ENCODE peak calls at places on chromosomes 12 and 14, in six cellular contexts. C is fibroblast of mammary gland; U is AG09319; D is stomach; K is epithelial cell of esophagus; W is CD8-positive, alpha-beta T cell. S is an unnamed sample.

GRCh38 chr14:58830121-58830520 is 192.4 kb downstream of the DACT1 start:
- DNase-seq in C (no peak), U (no peak), D (no peak), K (no peak), W (no peak), S (no peak)

GRCh38 chr14:101418601-101419000 is 142.7 kb upstream of the DIO3 start:
- DNase-seq in C (no peak), U (no peak), D (no peak), K (no peak), W (no peak), S (no peak)

GRCh38 chr14:46717211-46717610 is 65.6 kb upstream of the RPL10L start:
- DNase-seq in C (no peak), U (no peak), D (no peak), K (no peak), W (no peak), S (no peak)

GRCh38 chr12:66074561-66074960 is 56.0 kb downstream of the LLPH start:
- DNase-seq in C (peak; percentile 37), U (peak; percentile 22), D (no peak), K (no peak), W (no peak), S (no peak)

GRCh38 chr12:42981379-42981778 is 391.8 kb upstream of the PRICKLE1 start:
- DNase-seq in C (peak; percentile 69), U (no peak), D (no peak), K (peak; percentile 53), W (no peak), S (no peak)

GRCh38 chr12:30098677-30099076 is 314.9 kb upstream of the TMTC1 start:
- DNase-seq in C (no peak), U (no peak), D (no peak), K (no peak), W (no peak), S (no peak)

GRCh38 chr12:17992002-17992656 is 97.9 kb downstream of the RERGL start:
- DNase-seq in C (peak; percentile 59), U (no peak), D (no peak), K (peak; percentile 53), W (no peak), S (peak; percentile 26)

GRCh38 chr14:32728526-32728925 is 210.2 kb upstream of the NPAS3 start:
- DNase-seq in C (no peak), U (no peak), D (no peak), K (no peak), W (no peak), S (no peak)

GRCh38 chr12:2119266-2119665 is 66.5 kb downstream of the CACNA1C start:
- DNase-seq in C (no peak), U (no peak), D (no peak), K (no peak), W (no peak), S (no peak)

GRCh38 chr14:90728951-90729350 is 87.3 kb downstream of the TTC7B start:
- DNase-seq in C (no peak), U (no peak), D (no peak), K (no peak), W (no peak), S (no peak)

GRCh38 chr14:75259510-75259855 is 19.1 kb upstream of the FOS start:
- DNase-seq in C (peak; percentile 76), U (peak; percentile 49), D (no peak), K (no peak), W (no peak), S (no peak)

GRCh38 chr14:31405599-31406251 is 14.6 kb downstream of the HEATR5A start:
- DNase-seq in C (no peak), U (no peak), D (no peak), K (no peak), W (no peak), S (no peak)

GRCh38 chr14:94143239-94143638 is 13.8 kb upstream of the IFI27L2 start:
- DNase-seq in C (no peak), U (no peak), D (no peak), K (no peak), W (no peak), S (no peak)

GRCh38 chr14:71521238-71521637 is 411.0 kb upstream of the RGS6 start:
- DNase-seq in C (no peak), U (no peak), D (no peak), K (no peak), W (no peak), S (no peak)

GRCh38 chr14:61609143-61609851 is 86.0 kb upstream of the HIF1A start:
- DNase-seq in C (peak; percentile 75), U (no peak), D (no peak), K (no peak), W (no peak), S (no peak)

GRCh38 chr12:52971701-52972329 is 22.9 kb downstream of the KRT18 start:
- DNase-seq in C (peak; percentile 45), U (no peak), D (no peak), K (peak; percentile 94), W (no peak), S (no peak)

GRCh38 chr14:99699861-99700260 is 15.8 kb downstream of the CYP46A1 start:
- DNase-seq in C (no peak), U (no peak), D (no peak), K (no peak), W (no peak), S (no peak)

GRCh38 chr12:100795193-100796179 is 910 bp downstream of the ANO4 start:
- DNase-seq in C (no peak), U (no peak), D (no peak), K (no peak), W (no peak), S (no peak)

GRCh38 chr14:71371711-71372396 is 464.6 kb downstream of the PCNX1 start:
- DNase-seq in C (peak; percentile 80), U (no peak), D (no peak), K (peak; percentile 92), W (no peak), S (peak; percentile 48)

GRCh38 chr14:63147018-63147417 is 57.2 kb upstream of the RHOJ start:
- DNase-seq in C (no peak), U (no peak), D (no peak), K (no peak), W (no peak), S (no peak)

GRCh38 chr12:20489645-20490044 is 121.3 kb downstream of the PDE3A start:
- DNase-seq in C (peak; percentile 67), U (no peak), D (no peak), K (no peak), W (no peak), S (no peak)

GRCh38 chr12:6962285-6963015 is 8.0 kb downstream of the PHB2 start:
- DNase-seq in C (no peak), U (no peak), D (peak; percentile 86), K (no peak), W (no peak), S (no peak)

GRCh38 chr12:115872919-115873357 is 404.6 kb downstream of the MED13L start:
- DNase-seq in C (no peak), U (no peak), D (peak; percentile 70), K (peak; percentile 97), W (no peak), S (no peak)

GRCh38 chr12:5678186-5678585 is 246.3 kb downstream of the NTF3 start:
- DNase-seq in C (no peak), U (no peak), D (no peak), K (no peak), W (no peak), S (no peak)

GRCh38 chr12:95218852-95219171 is 1.2 kb downstream of the VEZT start:
- DNase-seq in C (peak; percentile 16), U (no peak), D (no peak), K (peak; percentile 63), W (no peak), S (peak; percentile 36)

DNA sequence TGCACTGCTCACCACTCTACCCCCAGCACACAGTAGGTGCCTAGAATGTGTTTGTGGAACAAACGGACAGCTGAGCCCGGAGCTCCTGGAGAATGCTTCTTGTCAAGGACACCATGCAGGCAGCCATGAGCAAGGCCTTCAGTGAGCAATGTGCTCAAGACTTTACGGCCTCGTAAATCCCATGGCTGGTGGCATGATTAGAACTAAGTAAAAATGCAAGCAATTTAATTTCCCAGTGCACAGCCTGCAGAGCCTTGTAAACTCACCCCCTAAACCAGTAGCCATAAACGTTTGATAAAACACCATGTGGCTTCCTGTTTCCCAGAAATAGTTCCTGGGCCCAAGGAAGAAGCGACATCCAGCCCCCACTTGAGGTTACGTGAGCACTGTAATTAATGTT is 36.5 kb upstream of the FICD start:
- DNase-seq in C (no peak), U (no peak), D (no peak), K (no peak), W (no peak), S (no peak)
- TF ChIP-seq CTCF in C (no peak), U (no peak), D (no peak), K (no peak), W (no peak), S (no peak)

DNA sequence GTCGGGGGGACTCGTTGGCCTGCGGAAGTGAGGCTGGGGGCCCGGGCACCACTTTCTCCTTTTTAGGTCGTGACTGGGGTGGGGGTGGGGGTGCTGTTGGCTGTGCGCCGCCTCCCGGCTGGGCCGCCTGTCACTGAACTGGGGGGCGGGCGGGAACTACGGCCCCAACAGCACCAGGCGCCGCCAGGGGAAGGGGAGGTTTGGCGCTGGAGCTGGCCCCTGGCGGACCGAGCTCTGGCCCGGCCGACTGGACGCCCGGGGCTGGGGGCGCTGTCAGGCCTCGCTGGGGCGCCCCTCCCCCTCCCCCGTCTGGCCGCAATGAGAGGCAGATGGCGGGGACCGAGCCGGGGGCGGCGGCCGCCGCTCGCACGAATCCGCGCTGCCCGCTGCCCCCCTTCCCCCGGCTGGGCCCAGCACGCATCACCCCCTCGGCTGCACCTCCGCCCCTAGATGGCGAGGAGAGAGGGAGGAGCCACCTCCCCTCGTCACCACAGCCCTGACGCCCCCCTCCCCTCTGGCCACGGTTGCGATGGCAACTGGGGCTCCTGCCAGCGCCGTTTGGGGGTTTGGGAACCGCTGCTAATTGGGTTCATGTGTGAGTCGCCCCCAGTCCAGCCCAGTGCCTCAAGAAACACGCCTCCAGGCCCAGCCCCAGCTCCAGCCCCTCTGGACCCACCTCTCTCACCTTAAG is 723 bp downstream of the NFATC4 start:
- DNase-seq in C (peak; percentile 80), U (peak; percentile 95), D (no peak), K (no peak), W (no peak), S (peak; percentile 81)
- TF ChIP-seq CTCF in C (no peak), U (no peak), D (no peak), K (no peak), W (no peak), S (no peak)

GRCh38 chr14:50020799-50021198 is 95.6 kb downstream of the VCPKMT start:
- DNase-seq in C (no peak), U (no peak), D (no peak), K (no peak), W (no peak), S (no peak)
- TF ChIP-seq CTCF in C (no peak), U (no peak), D (no peak), K (no peak), W (no peak), S (no peak)

GRCh38 chr14:38618514-38618913 is 362.6 kb upstream of the CLEC14A start:
- DNase-seq in C (no peak), U (no peak), D (no peak), K (no peak), W (no peak), S (no peak)
- TF ChIP-seq CTCF in C (peak; percentile 14), U (no peak), D (no peak), K (no peak), W (no peak), S (peak; percentile 29)